ENCODE peak calls at places on chromosomes 4 and X, in nine cellular contexts. H is HepG2, V is fibroblast of mammary gland, U is stomach, C is heart left ventricle, F is brain microvascular endothelial cell, G is AG09309, K is fibroblast of lung, X is spleen. P is an unnamed sample.
A peak's percentile ranks its signal among the peaks of the same experiment; 100 is the strongest.

GRCh38 chrX:148500428-148501120 is at the start of gene AFF2:
- DNase-seq in H (no peak), V (peak; percentile 2), U (peak; percentile 28), C (peak; percentile 6), F (peak; percentile 4), G (no peak), K (peak; percentile 16), X (peak; percentile 88), P (no peak)

GRCh38 chr4:5048721-5049120 is 2.6 kb upstream of the STK32B start:
- DNase-seq in H (no peak), V (no peak), U (no peak), C (no peak), F (no peak), G (no peak), K (no peak), X (no peak), P (no peak)

GRCh38 chrX:13808293-13808692 is 8.6 kb downstream of the GPM6B start:
- DNase-seq in H (no peak), V (no peak), U (no peak), C (no peak), F (no peak), G (no peak), K (no peak), X (no peak), P (no peak)

GRCh38 chr4:54229631-54230478 is 762 bp downstream of the PDGFRA start:
- DNase-seq in H (no peak), V (peak; percentile 30), U (no peak), C (no peak), F (peak; percentile 16), G (no peak), K (peak; percentile 79), X (no peak), P (no peak)

GRCh38 chr4:119049342-119049741 is 86.3 kb upstream of the MYOZ2 start:
- DNase-seq in H (no peak), V (no peak), U (no peak), C (no peak), F (no peak), G (no peak), K (peak; percentile 32), X (no peak), P (no peak)

GRCh38 chrX:70168238-70169188 is 8.8 kb upstream of the DGAT2L6 start:
- DNase-seq in H (peak; percentile 25), V (peak; percentile 73), U (no peak), C (no peak), F (peak; percentile 55), G (peak; percentile 11), K (peak; percentile 66), X (no peak), P (peak; percentile 21)

GRCh38 chr4:176467011-176467410 is 147.2 kb downstream of the SPCS3 start:
- DNase-seq in H (no peak), V (no peak), U (no peak), C (no peak), F (no peak), G (peak; percentile 81), K (no peak), X (no peak), P (peak; percentile 87)

GRCh38 chrX:148670277-148670676 is 169.9 kb downstream of the AFF2 start:
- DNase-seq in H (no peak), V (no peak), U (no peak), C (no peak), F (no peak), G (no peak), K (no peak), X (no peak), P (no peak)

GRCh38 chr4:85747871-85748491 is 273.0 kb downstream of the ARHGAP24 start:
- DNase-seq in H (peak; percentile 53), V (peak; percentile 90), U (no peak), C (peak; percentile 25), F (peak; percentile 77), G (peak; percentile 73), K (peak; percentile 93), X (no peak), P (peak; percentile 65)

GRCh38 chr4:129232627-129233337 is 136.8 kb downstream of the C4orf33 start:
- DNase-seq in H (no peak), V (peak; percentile 23), U (no peak), C (no peak), F (no peak), G (no peak), K (no peak), X (no peak), P (no peak)

GRCh38 chr4:8296491-8296890 is 26.9 kb downstream of the HTRA3 start:
- DNase-seq in H (no peak), V (no peak), U (no peak), C (no peak), F (no peak), G (no peak), K (no peak), X (peak; percentile 24), P (no peak)

DNA sequence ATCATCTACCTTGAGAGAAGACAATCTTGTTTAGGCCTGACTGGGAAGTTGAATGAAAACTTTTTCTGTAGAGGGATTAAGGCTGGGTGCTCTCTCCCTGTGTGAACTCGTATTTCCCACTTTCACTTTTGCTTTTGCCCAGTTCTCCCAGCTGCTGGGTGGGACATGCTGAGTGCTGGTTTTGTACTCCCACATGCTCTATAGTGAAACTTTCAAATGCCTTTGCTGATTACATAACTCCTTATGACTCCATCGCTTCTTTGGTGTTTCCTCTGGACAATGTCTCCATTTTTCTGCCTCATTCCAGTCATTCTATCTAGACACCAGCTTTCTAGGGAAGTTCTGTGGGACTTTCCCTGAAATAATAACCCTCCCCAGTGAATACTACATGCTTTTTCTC is 100.5 kb downstream of the CLNK start:
- DNase-seq in H (peak; percentile 6), V (peak; percentile 76), U (peak; percentile 31), C (peak; percentile 38), F (peak; percentile 89), G (peak; percentile 25), K (peak; percentile 81), X (no peak), P (peak; percentile 66)
- H3K4me3 ChIP-seq in H (peak overlapping the region; percentile 18), V (no peak overlapping the region), U (peak overlapping the region; percentile 12), C (no peak overlapping the region), F (no peak overlapping the region), G (no peak overlapping the region), K (no peak overlapping the region), X (no peak overlapping the region), P (no peak overlapping the region)

GRCh38 chr4:96598465-96598864 is 758.6 kb downstream of the PDHA2 start:
- DNase-seq in H (no peak), V (no peak), U (no peak), C (peak; percentile 63), F (no peak), G (no peak), K (no peak), X (no peak), P (no peak)

GRCh38 chr4:96599752-96600151 is 759.9 kb downstream of the PDHA2 start:
- DNase-seq in H (no peak), V (no peak), U (no peak), C (no peak), F (no peak), G (no peak), K (no peak), X (no peak), P (no peak)

GRCh38 chr4:96606451-96606850 is 766.6 kb downstream of the PDHA2 start:
- DNase-seq in H (no peak), V (no peak), U (no peak), C (no peak), F (no peak), G (no peak), K (no peak), X (no peak), P (no peak)

GRCh38 chr4:96602661-96603060 is 762.8 kb downstream of the PDHA2 start:
- DNase-seq in H (no peak), V (no peak), U (no peak), C (no peak), F (no peak), G (no peak), K (no peak), X (no peak), P (no peak)

GRCh38 chr4:96603635-96604034 is 763.7 kb downstream of the PDHA2 start:
- DNase-seq in H (no peak), V (no peak), U (no peak), C (peak; percentile 7), F (no peak), G (no peak), K (no peak), X (no peak), P (no peak)
- TF ChIP-seq CTCF in H (no peak), V (no peak), U (no peak), C (no peak), F (no peak), G (no peak), K (no peak), X (no peak), P (no peak)

GRCh38 chr4:6471303-6472007 is 959 bp downstream of the PPP2R2C start:
- DNase-seq in H (no peak), V (no peak), U (no peak), C (no peak), F (no peak), G (no peak), K (no peak), X (peak; percentile 30), P (no peak)

GRCh38 chr4:6468376-6468775 is 4.0 kb downstream of the PPP2R2C start:
- DNase-seq in H (no peak), V (no peak), U (no peak), C (no peak), F (no peak), G (no peak), K (no peak), X (peak; percentile 35), P (no peak)

GRCh38 chr4:6469144-6469543 is 3.3 kb downstream of the PPP2R2C start:
- DNase-seq in H (no peak), V (no peak), U (no peak), C (no peak), F (no peak), G (no peak), K (no peak), X (peak; percentile 17), P (no peak)

GRCh38 chr4:6470502-6471302 is 1.7 kb downstream of the PPP2R2C start:
- DNase-seq in H (no peak), V (peak; percentile 38), U (peak; percentile 48), C (peak; percentile 34), F (no peak), G (no peak), K (peak; percentile 26), X (peak; percentile 62), P (no peak)

DNA sequence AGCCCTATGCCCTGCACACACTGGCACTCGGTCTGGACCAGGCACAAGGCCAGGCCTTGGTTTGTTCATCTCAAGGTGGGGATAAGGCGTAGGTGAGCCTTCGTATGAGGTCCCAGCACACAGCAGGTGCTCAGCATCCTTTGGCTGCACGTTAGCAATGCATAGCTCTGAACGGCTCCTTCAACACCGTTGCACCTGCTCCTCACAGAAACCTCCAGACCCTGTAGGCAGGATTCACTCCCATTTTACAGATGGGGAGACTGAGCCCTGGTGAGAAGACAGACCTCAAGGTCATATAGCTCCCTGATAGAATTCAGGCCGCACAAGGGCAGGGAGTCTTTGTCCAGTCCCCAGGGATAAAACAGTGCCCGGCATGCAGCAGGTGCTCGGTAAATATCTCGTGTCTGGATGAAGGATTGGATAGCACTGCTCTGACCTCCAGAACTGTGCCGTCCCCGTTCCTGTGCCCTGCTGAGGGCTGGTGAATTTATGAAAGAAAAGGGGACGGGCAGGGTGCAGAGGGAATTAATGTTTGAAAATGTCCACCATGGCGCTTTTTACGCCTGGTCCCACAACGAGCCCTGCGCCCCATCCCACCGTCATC is 2.4 kb downstream of the PPP2R2C start:
- DNase-seq in H (no peak), V (no peak), U (no peak), C (no peak), F (no peak), G (no peak), K (no peak), X (peak; percentile 44), P (no peak)
- H3K4me3 ChIP-seq in H (peak overlapping the region; percentile 69), V (no peak overlapping the region), U (peak overlapping the region; percentile 43), C (peak overlapping the region; percentile 38), F (peak overlapping the region; percentile 27), G (no peak overlapping the region), K (no peak overlapping the region), X (peak overlapping the region; percentile 30), P (no peak overlapping the region)

GRCh38 chr4:55395218-55395528 is 584 bp upstream of the TMEM165 start:
- DNase-seq in H (no peak), V (no peak), U (no peak), C (no peak), F (no peak), G (no peak), K (no peak), X (no peak), P (no peak)
- TF ChIP-seq CTCF in H (no peak), V (no peak), U (no peak), C (no peak), F (no peak), G (no peak), K (peak; percentile 18), X (no peak), P (no peak)

P was measured in AG04449.